ENCODE peak calls at places on chromosomes 6 and 20, in five cellular contexts. One of them, this sample, is unnamed.

GRCh38 chr6:158926429-158926828 is 73.6 kb downstream of the RSPH3 start:
- DNase-seq in AG10803: peak
- DNase-seq in coronary artery: no peak
- DNase-seq in colonic mucosa: no peak
- DNase-seq in HCEC 1CT: peak
- DNase-seq in this sample: no peak

GRCh38 chr6:142916881-142917280 is 28.1 kb downstream of the HIVEP2 start:
- DNase-seq in HCEC 1CT: no peak
- DNase-seq in AG10803: no peak
- DNase-seq in colonic mucosa: no peak
- DNase-seq in coronary artery: no peak
- DNase-seq in this sample: no peak

GRCh38 chr6:57158658-57159057 is 13.5 kb upstream of the BAG2 start:
- DNase-seq in colonic mucosa: no peak
- DNase-seq in HCEC 1CT: peak
- DNase-seq in AG10803: no peak
- DNase-seq in coronary artery: no peak
- DNase-seq in this sample: no peak

GRCh38 chr20:39004508-39004907 is 42.4 kb downstream of the DHX35 start:
- DNase-seq in coronary artery: no peak
- DNase-seq in HCEC 1CT: no peak
- DNase-seq in colonic mucosa: peak
- DNase-seq in AG10803: no peak
- DNase-seq in this sample: no peak

GRCh38 chr6:149335924-149336323 is 18.4 kb downstream of the TAB2 start:
- DNase-seq in coronary artery: no peak
- DNase-seq in AG10803: peak
- DNase-seq in HCEC 1CT: peak
- DNase-seq in colonic mucosa: no peak
- DNase-seq in this sample: no peak

GRCh38 chr6:16840725-16841124 is 79.5 kb upstream of the ATXN1 start:
- DNase-seq in colonic mucosa: no peak
- DNase-seq in HCEC 1CT: no peak
- DNase-seq in coronary artery: no peak
- DNase-seq in AG10803: no peak
- DNase-seq in this sample: no peak

GRCh38 chr6:91031581-91031980 is 444.7 kb upstream of the MAP3K7 start:
- DNase-seq in AG10803: no peak
- DNase-seq in coronary artery: no peak
- DNase-seq in colonic mucosa: no peak
- DNase-seq in HCEC 1CT: no peak
- DNase-seq in this sample: no peak

GRCh38 chr6:22828179-22829062 is 259.1 kb downstream of the HDGFL1 start:
- DNase-seq in AG10803: peak
- DNase-seq in HCEC 1CT: peak
- DNase-seq in colonic mucosa: peak
- DNase-seq in coronary artery: no peak
- DNase-seq in this sample: no peak

GRCh38 chr20:52302736-52303135 is 111.2 kb upstream of the ZFP64 start:
- DNase-seq in coronary artery: no peak
- DNase-seq in HCEC 1CT: no peak
- DNase-seq in AG10803: no peak
- DNase-seq in colonic mucosa: no peak
- DNase-seq in this sample: no peak

GRCh38 chr6:99478483-99478882 is 36.7 kb downstream of the USP45 start:
- DNase-seq in colonic mucosa: no peak
- DNase-seq in AG10803: no peak
- DNase-seq in coronary artery: no peak
- DNase-seq in HCEC 1CT: no peak
- DNase-seq in this sample: no peak

GRCh38 chr6:113104546-113105325 is 752.4 kb upstream of the MARCKS start:
- DNase-seq in colonic mucosa: no peak
- DNase-seq in HCEC 1CT: no peak
- DNase-seq in coronary artery: no peak
- DNase-seq in AG10803: peak
- DNase-seq in this sample: no peak

GRCh38 chr20:59566631-59567524 is 37.5 kb upstream of the PHACTR3 start:
- DNase-seq in AG10803: no peak
- DNase-seq in colonic mucosa: no peak
- DNase-seq in HCEC 1CT: no peak
- DNase-seq in coronary artery: peak
- DNase-seq in this sample: no peak

GRCh38 chr20:49293122-49293521 is 15.3 kb upstream of the ZNFX1 start:
- DNase-seq in coronary artery: no peak
- DNase-seq in HCEC 1CT: no peak
- DNase-seq in AG10803: no peak
- DNase-seq in colonic mucosa: no peak
- DNase-seq in this sample: no peak

GRCh38 chr20:44886828-44887227 is 1.3 kb downstream of the YWHAB start:
- DNase-seq in colonic mucosa: no peak
- DNase-seq in coronary artery: no peak
- DNase-seq in AG10803: no peak
- DNase-seq in HCEC 1CT: no peak
- DNase-seq in this sample: no peak

GRCh38 chr20:57482148-57482547 is 42.8 kb downstream of the CTCFL start:
- DNase-seq in colonic mucosa: no peak
- DNase-seq in coronary artery: no peak
- DNase-seq in HCEC 1CT: no peak
- DNase-seq in AG10803: no peak
- DNase-seq in this sample: peak

GRCh38 chr20:24684954-24685691 is 215.7 kb downstream of the SYNDIG1 start:
- DNase-seq in HCEC 1CT: no peak
- DNase-seq in AG10803: no peak
- DNase-seq in coronary artery: no peak
- DNase-seq in colonic mucosa: no peak
- DNase-seq in this sample: no peak

GRCh38 chr6:109999740-110000139 is 21.6 kb downstream of the GPR6 start:
- DNase-seq in AG10803: no peak
- DNase-seq in HCEC 1CT: no peak
- DNase-seq in colonic mucosa: no peak
- DNase-seq in coronary artery: no peak
- DNase-seq in this sample: no peak

GRCh38 chr6:97240222-97240621 is 42.8 kb downstream of the MMS22L start:
- DNase-seq in coronary artery: no peak
- DNase-seq in colonic mucosa: no peak
- DNase-seq in AG10803: peak
- DNase-seq in HCEC 1CT: peak
- DNase-seq in this sample: no peak

GRCh38 chr20:10846831-10847230 is 173.0 kb upstream of the JAG1 start:
- DNase-seq in AG10803: peak
- DNase-seq in HCEC 1CT: no peak
- DNase-seq in colonic mucosa: no peak
- DNase-seq in coronary artery: no peak
- DNase-seq in this sample: no peak

GRCh38 chr20:14744723-14745122 is 407.3 kb upstream of the FLRT3 start:
- DNase-seq in colonic mucosa: no peak
- DNase-seq in HCEC 1CT: no peak
- DNase-seq in AG10803: no peak
- DNase-seq in coronary artery: no peak
- DNase-seq in this sample: no peak

GRCh38 chr20:49956689-49957443 is 20.7 kb downstream of the RNF114 start:
- DNase-seq in HCEC 1CT: no peak
- DNase-seq in colonic mucosa: no peak
- DNase-seq in coronary artery: no peak
- DNase-seq in AG10803: no peak
- DNase-seq in this sample: no peak

GRCh38 chr20:6959900-6960312 is 192.4 kb downstream of the BMP2 start:
- DNase-seq in HCEC 1CT: no peak
- DNase-seq in colonic mucosa: no peak
- DNase-seq in coronary artery: no peak
- DNase-seq in AG10803: no peak
- DNase-seq in this sample: no peak

GRCh38 chr6:131858765-131859490 is 51.1 kb downstream of the ENPP1 start:
- DNase-seq in colonic mucosa: no peak
- DNase-seq in coronary artery: no peak
- DNase-seq in HCEC 1CT: peak
- DNase-seq in AG10803: peak
- DNase-seq in this sample: no peak

GRCh38 chr6:132354517-132355167 is 46.6 kb downstream of the MOXD1 start:
- DNase-seq in colonic mucosa: no peak
- DNase-seq in AG10803: no peak
- DNase-seq in HCEC 1CT: no peak
- DNase-seq in coronary artery: no peak
- DNase-seq in this sample: peak

GRCh38 chr6:104527761-104528415 is 331.8 kb downstream of the HACE1 start:
- DNase-seq in coronary artery: peak
- DNase-seq in colonic mucosa: peak
- DNase-seq in HCEC 1CT: no peak
- DNase-seq in AG10803: peak
- DNase-seq in this sample: no peak

GRCh38 chr20:62232764-62233645 is 5.3 kb upstream of the OSBPL2 start:
- DNase-seq in coronary artery: no peak
- DNase-seq in colonic mucosa: no peak
- DNase-seq in HCEC 1CT: no peak
- DNase-seq in AG10803: no peak
- DNase-seq in this sample: no peak

GRCh38 chr6:1962201-1962600 is 283.2 kb downstream of the GMDS start:
- DNase-seq in colonic mucosa: no peak
- DNase-seq in AG10803: no peak
- DNase-seq in HCEC 1CT: no peak
- DNase-seq in coronary artery: no peak
- DNase-seq in this sample: no peak

GRCh38 chr6:25042599-25042936 is 106.8 kb upstream of the RIPOR2 start:
- DNase-seq in HCEC 1CT: no peak
- DNase-seq in AG10803: no peak
- DNase-seq in colonic mucosa: no peak
- DNase-seq in coronary artery: no peak
- DNase-seq in this sample: no peak

GRCh38 chr6:165055231-165055630 is 254.2 kb downstream of the C6orf118 start:
- DNase-seq in coronary artery: no peak
- DNase-seq in colonic mucosa: no peak
- DNase-seq in AG10803: peak
- DNase-seq in HCEC 1CT: peak
- DNase-seq in this sample: no peak

GRCh38 chr6:110053395-110054240 is 75.5 kb downstream of the GPR6 start:
- DNase-seq in colonic mucosa: no peak
- DNase-seq in HCEC 1CT: peak
- DNase-seq in coronary artery: peak
- DNase-seq in AG10803: peak
- DNase-seq in this sample: no peak

GRCh38 chr20:1402149-1402548 is 9.3 kb upstream of the FKBP1A start:
- DNase-seq in colonic mucosa: no peak
- DNase-seq in HCEC 1CT: peak
- DNase-seq in AG10803: peak
- DNase-seq in coronary artery: no peak
- DNase-seq in this sample: no peak

GRCh38 chr6:18269253-18269652 is 4.9 kb upstream of the DEK start:
- DNase-seq in AG10803: peak
- DNase-seq in HCEC 1CT: peak
- DNase-seq in coronary artery: no peak
- DNase-seq in colonic mucosa: no peak
- DNase-seq in this sample: no peak

GRCh38 chr20:44089987-44090674 is 96.9 kb downstream of the JPH2 start:
- DNase-seq in coronary artery: no peak
- DNase-seq in colonic mucosa: peak
- DNase-seq in AG10803: peak
- DNase-seq in HCEC 1CT: peak
- DNase-seq in this sample: no peak

GRCh38 chr6:117601811-117602150 is 530 bp downstream of the GOPC start:
- DNase-seq in AG10803: no peak
- DNase-seq in coronary artery: no peak
- DNase-seq in HCEC 1CT: peak
- DNase-seq in colonic mucosa: peak
- DNase-seq in this sample: peak

GRCh38 chr6:28947831-28948270 is 24.1 kb upstream of the TRIM27 start:
- DNase-seq in HCEC 1CT: peak
- DNase-seq in coronary artery: no peak
- DNase-seq in AG10803: no peak
- DNase-seq in colonic mucosa: peak
- DNase-seq in this sample: no peak

GRCh38 chr6:117275205-117275604 is 9.8 kb downstream of the VGLL2 start:
- DNase-seq in coronary artery: no peak
- DNase-seq in AG10803: no peak
- DNase-seq in colonic mucosa: no peak
- DNase-seq in HCEC 1CT: no peak
- DNase-seq in this sample: no peak

GRCh38 chr6:63527658-63528514 is 44.4 kb upstream of the LOC128125822 start:
- DNase-seq in HCEC 1CT: peak
- DNase-seq in AG10803: peak
- DNase-seq in coronary artery: no peak
- DNase-seq in colonic mucosa: peak
- DNase-seq in this sample: no peak

GRCh38 chr20:45157977-45158376 is 16.7 kb upstream of the PI3 start:
- DNase-seq in AG10803: peak
- DNase-seq in coronary artery: no peak
- DNase-seq in HCEC 1CT: peak
- DNase-seq in colonic mucosa: peak
- DNase-seq in this sample: no peak

GRCh38 chr20:37649017-37649416 is 44.8 kb upstream of the CTNNBL1 start:
- DNase-seq in AG10803: no peak
- DNase-seq in coronary artery: no peak
- DNase-seq in colonic mucosa: no peak
- DNase-seq in HCEC 1CT: peak
- DNase-seq in this sample: no peak